ENCODE peak calls at places on chromosomes 2 and 18, in four cellular contexts. E, I, U and Z are unnamed samples.

GRCh38 chr2:73225513-73226360 is 7.3 kb downstream of the PRADC1 start:
- DNase-seq in I (no peak), U (no peak), E (no peak), Z (no peak)

GRCh38 chr2:28326469-28326805 is 66.2 kb upstream of the FOSL2 start:
- DNase-seq in I (no peak), E (no peak), U (no peak), Z (no peak)

GRCh38 chr2:109193807-109194702 is 65.0 kb downstream of the SH3RF3 start:
- DNase-seq in E (no peak), I (no peak), U (no peak), Z (no peak)

GRCh38 chr2:50729306-50730105 is 302.4 kb downstream of the NRXN1 start:
- DNase-seq in I (no peak), U (no peak), E (no peak), Z (no peak)

GRCh38 chr18:51563401-51563800 is 365.9 kb upstream of the MEX3C start:
- DNase-seq in U (no peak), E (no peak), I (no peak), Z (no peak)

GRCh38 chr2:226215902-226216503 is 583.6 kb downstream of the IRS1 start:
- DNase-seq in E (peak), I (peak), U (no peak), Z (peak)

GRCh38 chr2:99598435-99598834 is 108.6 kb upstream of the REV1 start:
- DNase-seq in E (no peak), I (no peak), U (no peak), Z (no peak)

GRCh38 chr2:94869552-94870391 is 1.5 kb upstream of the TEKT4 start:
- DNase-seq in E (no peak), U (no peak), I (no peak), Z (no peak)

GRCh38 chr2:197208841-197209240 is 101.7 kb downstream of the ANKRD44 start:
- DNase-seq in I (no peak), E (no peak), U (no peak), Z (no peak)

GRCh38 chr2:168456526-168457176 is 579 bp downstream of the CERS6 start:
- DNase-seq in E (peak), I (peak), U (no peak), Z (no peak)

GRCh38 chr18:61602836-61603235 is 269.6 kb downstream of the CDH20 start:
- DNase-seq in E (no peak), I (no peak), U (no peak), Z (no peak)

GRCh38 chr18:34077599-34077998 is 147.1 kb downstream of the NOL4 start:
- DNase-seq in I (no peak), U (no peak), E (no peak), Z (no peak)

GRCh38 chr2:28088970-28089369 is 198.4 kb downstream of the BABAM2 start:
- DNase-seq in U (no peak), I (no peak), E (no peak), Z (no peak)

GRCh38 chr2:216463148-216463547 is 35.5 kb upstream of the RPL37A start:
- DNase-seq in U (no peak), E (no peak), I (no peak), Z (no peak)

GRCh38 chr2:160942505-160943125 is 217.6 kb upstream of the TANK start:
- DNase-seq in U (no peak), E (no peak), I (no peak), Z (no peak)

GRCh38 chr2:160943429-160943828 is 216.8 kb upstream of the TANK start:
- DNase-seq in I (no peak), E (no peak), U (no peak), Z (no peak)

GRCh38 chr2:160940271-160940670 is 220.0 kb upstream of the TANK start:
- DNase-seq in E (no peak), I (no peak), U (no peak), Z (no peak)

GRCh38 chr2:160941290-160941846 is 218.9 kb upstream of the TANK start:
- DNase-seq in I (no peak), U (no peak), E (no peak), Z (no peak)

DNA sequence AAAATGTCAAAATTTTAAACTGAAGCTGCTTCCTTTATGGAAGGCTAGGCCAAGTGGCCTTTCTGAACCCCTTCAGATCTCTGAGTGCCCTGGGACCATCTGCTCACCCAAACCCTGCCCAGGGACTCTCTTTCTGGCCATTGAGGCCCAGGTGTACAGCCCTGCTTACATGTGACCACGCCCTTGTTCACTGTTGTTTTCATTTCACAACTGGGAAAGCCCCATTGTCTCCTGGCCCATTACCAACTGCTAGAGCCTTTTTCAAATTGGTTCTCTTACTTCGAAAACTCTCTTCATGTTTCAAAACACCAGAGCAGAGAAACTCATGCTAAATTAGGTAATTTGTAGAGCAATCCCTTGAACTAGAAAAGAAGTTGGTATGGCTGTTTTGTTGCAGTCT is 219.5 kb upstream of the TANK start:
- DNase-seq in U (peak), I (no peak), E (no peak), Z (no peak)
- TF ChIP-seq EGR1 in U (no peak), I (no peak), E (no peak), Z (no peak)

DNA sequence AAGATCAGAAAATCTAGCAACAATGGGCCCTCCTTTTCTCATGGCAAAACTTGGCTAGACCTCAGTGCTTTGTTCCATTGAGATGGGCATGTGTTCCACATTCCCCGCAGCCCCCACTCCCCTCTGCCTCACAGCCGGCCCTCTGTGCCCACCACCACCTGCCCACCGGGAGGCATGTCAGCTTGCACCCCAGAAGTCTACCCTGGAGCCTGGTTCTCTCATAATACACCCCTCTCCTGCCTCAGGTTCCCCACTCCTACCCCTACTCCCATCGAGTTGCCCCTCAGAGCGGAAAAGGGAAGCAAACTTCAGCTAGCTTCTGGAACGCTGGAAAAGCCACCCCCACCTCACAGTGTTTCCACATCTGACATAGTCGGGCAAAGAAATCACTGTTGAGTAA is 219.0 kb downstream of the ANAPC1 start:
- DNase-seq in E (peak), I (no peak), U (no peak), Z (no peak)
- TF ChIP-seq EGR1 in E (no peak), I (no peak), U (no peak), Z (no peak)

DNA sequence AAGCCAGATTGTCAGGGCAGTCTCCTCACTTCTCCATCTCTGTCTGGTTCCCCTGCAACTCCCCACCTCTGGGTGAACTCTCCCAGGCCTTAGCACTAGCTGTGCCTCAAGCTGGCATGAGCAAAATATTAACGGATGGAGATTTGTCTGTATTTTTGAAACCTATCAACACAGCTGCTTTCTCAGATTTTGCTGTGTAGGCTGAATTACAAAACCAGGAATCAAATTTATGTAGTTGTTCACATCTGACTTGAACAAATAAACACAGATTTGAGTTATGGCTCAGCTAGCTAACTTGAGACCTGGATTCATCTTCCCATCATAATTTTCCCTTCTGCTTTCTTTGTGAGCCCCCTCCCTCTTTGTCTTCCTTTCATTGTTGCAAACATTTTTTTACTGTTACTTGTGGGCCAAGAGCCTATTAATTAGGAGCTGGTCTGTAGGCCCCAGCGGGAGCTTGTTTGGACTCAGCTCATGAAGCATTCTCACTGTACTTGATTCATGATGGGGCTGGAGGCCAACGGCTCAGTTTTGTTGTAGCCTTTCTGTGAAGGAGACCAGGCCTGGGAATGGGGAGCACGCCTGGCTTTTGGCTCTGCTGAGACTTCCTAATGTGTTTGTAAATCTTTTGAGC is 164.1 kb upstream of the GATA6 start:
- DNase-seq in I (no peak), E (no peak), U (no peak), Z (no peak)
- TF ChIP-seq EGR1 in I (no peak), E (no peak), U (no peak), Z (no peak)

GRCh38 chr2:213066445-213066746 is 85.0 kb downstream of the IKZF2 start:
- DNase-seq in I (no peak), U (no peak), E (no peak), Z (no peak)

GRCh38 chr2:213068681-213069359 is 82.6 kb downstream of the IKZF2 start:
- DNase-seq in I (no peak), U (no peak), E (no peak), Z (no peak)

GRCh38 chr2:213064099-213064498 is 87.3 kb downstream of the IKZF2 start:
- DNase-seq in E (no peak), U (no peak), I (no peak), Z (no peak)

GRCh38 chr2:213067888-213068287 is 83.5 kb downstream of the IKZF2 start:
- DNase-seq in U (no peak), E (no peak), I (no peak), Z (no peak)

GRCh38 chr2:213065583-213066444 is 85.6 kb downstream of the IKZF2 start:
- DNase-seq in E (no peak), U (no peak), I (no peak), Z (no peak)
- TF ChIP-seq EGR1 in E (no peak), U (no peak), I (no peak), Z (no peak)

DNA sequence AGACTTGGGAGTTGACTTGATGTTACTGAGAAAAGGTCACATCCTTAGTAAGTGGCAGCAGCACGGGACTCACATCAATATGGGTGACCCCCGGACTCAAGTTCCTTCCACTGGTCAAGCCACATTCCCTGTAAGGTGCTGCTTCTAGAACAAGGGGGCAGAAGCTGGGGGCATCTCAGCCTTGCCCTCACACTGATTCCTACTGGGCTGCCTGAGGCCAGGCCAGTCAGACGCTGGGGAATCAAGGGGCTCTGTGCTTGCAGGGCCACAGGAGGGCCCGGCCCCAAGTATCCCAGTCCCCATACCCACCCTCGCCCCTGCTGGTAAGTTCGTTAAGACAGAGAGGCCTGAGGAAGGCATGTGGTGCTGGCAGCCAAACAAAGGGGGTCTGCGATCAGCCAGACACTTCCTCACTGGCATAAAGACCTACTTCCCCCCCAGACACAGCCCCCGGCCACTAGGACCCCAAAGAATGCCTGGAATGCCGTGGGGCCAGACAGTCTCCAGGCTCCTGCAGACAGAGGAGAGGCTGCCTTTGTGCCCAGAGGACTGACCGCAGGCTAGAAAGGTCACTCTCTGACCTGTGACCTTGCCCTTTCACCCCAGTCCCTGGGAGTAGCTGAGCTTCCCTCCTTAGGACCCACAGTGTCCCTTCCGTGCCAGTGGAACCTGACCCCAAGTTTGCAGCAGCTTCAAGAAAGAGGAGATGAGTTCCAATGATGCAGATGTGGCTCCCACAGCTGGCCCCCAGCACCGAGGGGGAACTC is 83.6 kb downstream of the HS1BP3 start:
- DNase-seq in I (no peak), E (peak), U (no peak), Z (no peak)
- TF ChIP-seq EGR1 in I (no peak), E (no peak), U (no peak), Z (no peak)

GRCh38 chr2:102187191-102188150 is 648 bp downstream of the IL1RL2 start:
- DNase-seq in U (no peak), E (no peak), I (no peak), Z (no peak)
- TF ChIP-seq EGR1 in U (no peak), E (no peak), I (no peak), Z (no peak)

DNA sequence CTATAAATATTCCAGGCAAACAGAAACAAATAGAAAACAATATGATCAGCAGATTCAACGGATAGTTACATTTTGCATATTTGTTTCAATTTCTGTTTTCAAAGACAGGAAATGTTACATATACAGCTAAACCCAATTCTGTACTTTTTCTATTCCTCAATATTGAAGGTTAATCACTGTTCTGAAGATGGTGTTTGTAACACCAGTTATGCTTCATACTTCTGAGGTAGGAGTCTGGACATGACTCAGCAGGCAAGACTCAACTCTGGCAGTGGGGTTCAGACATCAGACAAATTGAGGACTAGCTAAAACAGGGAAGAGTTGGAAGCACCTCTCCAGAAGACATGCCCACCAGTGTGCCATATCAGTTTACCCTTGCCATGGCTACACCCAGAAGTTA is 16.6 kb downstream of the SERPINB13 start:
- DNase-seq in I (no peak), E (no peak), U (peak), Z (no peak)
- TF ChIP-seq EGR1 in I (no peak), E (no peak), U (no peak), Z (no peak)

GRCh38 chr2:241410739-241411176 is 54.7 kb downstream of the FARP2 start:
- DNase-seq in E (no peak), I (no peak), U (no peak), Z (peak)
- TF ChIP-seq EGR1 in E (no peak), I (no peak), U (no peak), Z (no peak)

GRCh38 chr2:21519821-21520220 is 396.1 kb downstream of the TDRD15 start:
- DNase-seq in U (no peak), I (no peak), E (no peak), Z (no peak)

DNA sequence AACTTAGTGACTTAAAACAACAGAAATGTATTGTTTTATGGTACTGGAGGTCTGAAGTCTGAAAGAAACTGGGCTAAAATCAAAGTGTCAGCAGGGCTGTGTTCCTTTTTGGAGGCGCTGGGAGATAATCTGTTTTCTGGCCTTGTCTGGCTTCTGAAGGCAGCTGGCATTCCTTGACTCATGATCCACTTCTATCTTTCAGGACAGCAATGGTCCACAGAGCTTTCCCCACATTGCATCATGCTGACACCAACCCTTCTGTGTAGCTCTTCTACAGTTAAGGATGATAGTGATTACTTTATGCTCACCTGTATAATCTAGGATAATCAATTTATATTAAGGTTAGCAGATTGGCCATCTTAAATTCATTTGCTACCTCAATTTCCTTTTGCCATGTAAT is 392.1 kb downstream of the TDRD15 start:
- DNase-seq in E (no peak), I (no peak), U (no peak), Z (no peak)
- TF ChIP-seq EGR1 in E (no peak), I (no peak), U (no peak), Z (no peak)

DNA sequence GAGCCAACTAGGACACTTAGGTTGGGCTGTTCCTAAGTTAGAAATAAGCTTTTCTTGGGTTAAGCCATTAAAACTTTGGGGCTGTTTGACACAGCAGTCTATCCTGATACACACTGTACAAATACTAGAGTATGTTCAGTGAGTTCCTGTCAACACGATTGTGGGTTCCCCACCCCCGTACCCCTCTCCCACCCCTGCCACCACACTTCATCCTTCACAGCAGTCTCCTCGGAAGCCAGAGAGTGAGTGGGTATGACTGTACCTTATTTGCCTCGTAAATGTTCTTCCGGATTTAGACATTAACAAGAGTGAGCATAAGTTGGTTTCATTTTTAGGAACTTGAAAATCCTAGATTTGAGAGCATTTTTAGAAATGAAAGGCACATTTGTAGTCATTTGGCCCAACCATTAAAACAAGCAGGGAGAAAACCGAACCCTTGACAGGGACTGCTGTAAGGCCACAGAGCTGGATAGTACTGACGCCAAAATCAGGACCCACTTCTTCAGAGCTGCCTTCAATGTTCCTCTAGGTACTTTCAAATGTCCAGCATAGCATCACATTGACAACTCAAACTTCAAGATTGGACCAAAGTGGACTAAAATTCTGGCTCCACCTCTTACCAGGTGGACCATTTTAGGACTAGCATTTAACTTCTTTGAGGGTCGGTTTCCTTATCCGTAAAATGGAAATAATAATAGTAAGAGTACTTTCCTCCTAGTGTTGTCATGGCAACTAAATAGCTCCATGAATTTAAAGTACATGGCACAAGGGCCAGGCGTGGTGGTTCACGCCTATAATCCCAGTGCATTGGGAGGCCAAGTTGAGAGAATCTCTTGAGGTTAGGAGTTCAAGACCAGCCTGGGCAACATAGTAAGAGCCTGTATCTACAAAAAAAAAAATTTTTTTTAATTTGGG is 166.3 kb upstream of the SERTAD2 start:
- DNase-seq in E (no peak), U (peak), I (no peak), Z (no peak)
- TF ChIP-seq EGR1 in E (no peak), U (peak), I (no peak), Z (no peak)